ENCODE peak calls at places on chromosomes 13 and 19, in five cellular contexts. One of them, this sample, is unnamed.

GRCh38 chr13:99605417-99606321 is 104.4 kb downstream of the TM9SF2 start:
- DNase-seq in left lung: peak
- DNase-seq in WERI-Rb-1: peak
- DNase-seq in hypothalamus: no peak
- DNase-seq in NCI-H345: peak
- DNase-seq in this sample: peak

GRCh38 chr19:6076675-6077463 is 33.4 kb downstream of the RFX2 start:
- DNase-seq in hypothalamus: no peak
- DNase-seq in NCI-H345: no peak
- DNase-seq in WERI-Rb-1: no peak
- DNase-seq in left lung: no peak
- DNase-seq in this sample: no peak

GRCh38 chr19:10193666-10194499 is 870 bp downstream of the DNMT1 start:
- DNase-seq in left lung: peak
- DNase-seq in NCI-H345: peak
- DNase-seq in WERI-Rb-1: no peak
- DNase-seq in hypothalamus: no peak
- DNase-seq in this sample: peak

GRCh38 chr19:23509686-23510450 is 114.6 kb upstream of the ZNF91 start:
- DNase-seq in hypothalamus: no peak
- DNase-seq in left lung: no peak
- DNase-seq in NCI-H345: no peak
- DNase-seq in WERI-Rb-1: no peak
- DNase-seq in this sample: no peak

GRCh38 chr13:109667754-109668360 is 118.5 kb downstream of the IRS2 start:
- DNase-seq in left lung: no peak
- DNase-seq in NCI-H345: no peak
- DNase-seq in hypothalamus: no peak
- DNase-seq in WERI-Rb-1: no peak
- DNase-seq in this sample: no peak

GRCh38 chr13:111323950-111324651 is 3.7 kb downstream of the TEX29 start:
- DNase-seq in left lung: no peak
- DNase-seq in NCI-H345: no peak
- DNase-seq in hypothalamus: no peak
- DNase-seq in WERI-Rb-1: no peak
- DNase-seq in this sample: no peak

GRCh38 chr19:14059093-14059480 is 2.8 kb downstream of the PALM3 start:
- DNase-seq in left lung: no peak
- DNase-seq in WERI-Rb-1: peak
- DNase-seq in NCI-H345: no peak
- DNase-seq in hypothalamus: no peak
- DNase-seq in this sample: no peak

GRCh38 chr19:8446055-8446709 is 1.4 kb downstream of the HNRNPM start:
- DNase-seq in NCI-H345: no peak
- DNase-seq in WERI-Rb-1: no peak
- DNase-seq in left lung: no peak
- DNase-seq in hypothalamus: no peak
- DNase-seq in this sample: no peak

GRCh38 chr19:30376272-30376671 is 4.1 kb downstream of the ZNF536 start:
- DNase-seq in hypothalamus: no peak
- DNase-seq in left lung: no peak
- DNase-seq in WERI-Rb-1: peak
- DNase-seq in NCI-H345: no peak
- DNase-seq in this sample: no peak

GRCh38 chr19:7506385-7507328 is 9.2 kb upstream of the ZNF358 start:
- DNase-seq in WERI-Rb-1: peak
- DNase-seq in hypothalamus: no peak
- DNase-seq in left lung: peak
- DNase-seq in NCI-H345: peak
- DNase-seq in this sample: peak

GRCh38 chr19:13606156-13606555 is 99.9 kb upstream of the CACNA1A start:
- DNase-seq in left lung: no peak
- DNase-seq in WERI-Rb-1: no peak
- DNase-seq in hypothalamus: no peak
- DNase-seq in NCI-H345: no peak
- DNase-seq in this sample: no peak

GRCh38 chr19:4738734-4739133 is 15.1 kb upstream of the DPP9 start:
- DNase-seq in hypothalamus: no peak
- DNase-seq in WERI-Rb-1: no peak
- DNase-seq in NCI-H345: no peak
- DNase-seq in left lung: no peak
- DNase-seq in this sample: no peak

GRCh38 chr19:49857834-49858590 is 7.1 kb downstream of the PTOV1 start:
- DNase-seq in left lung: peak
- DNase-seq in WERI-Rb-1: peak
- DNase-seq in hypothalamus: no peak
- DNase-seq in NCI-H345: no peak
- DNase-seq in this sample: no peak

GRCh38 chr19:8459520-8460260 is 14.9 kb downstream of the HNRNPM start:
- DNase-seq in WERI-Rb-1: no peak
- DNase-seq in hypothalamus: no peak
- DNase-seq in left lung: no peak
- DNase-seq in NCI-H345: no peak
- DNase-seq in this sample: no peak

GRCh38 chr13:19153782-19154450 is 27.7 kb downstream of the TUBA3C start:
- DNase-seq in NCI-H345: no peak
- DNase-seq in left lung: no peak
- DNase-seq in hypothalamus: no peak
- DNase-seq in WERI-Rb-1: peak
- DNase-seq in this sample: no peak

GRCh38 chr19:56114711-56115110 is 6.4 kb downstream of the ZNF787 start:
- DNase-seq in NCI-H345: no peak
- DNase-seq in left lung: peak
- DNase-seq in WERI-Rb-1: no peak
- DNase-seq in hypothalamus: no peak
- DNase-seq in this sample: no peak

GRCh38 chr19:46732966-46733692 is 12.7 kb upstream of the FKRP start:
- DNase-seq in NCI-H345: no peak
- DNase-seq in WERI-Rb-1: no peak
- DNase-seq in hypothalamus: no peak
- DNase-seq in left lung: peak
- DNase-seq in this sample: no peak